ENCODE peak calls at places on chromosomes 11 and 22, in six cellular contexts. D is HAP-1; G is effector memory CD4-positive, alpha-beta T cell; L is omental fat pad; P is activated T-helper 1 cell treated with anti-CD3 and anti-CD28 coated beads, Interleukin-2, amount 50 U/mL, for 16 hours; A is stimulated activated CD4-positive, alpha-beta T cell treated with anti-CD3 and anti-CD28 coated beads, Interleukin-15, amount 100 ng/mL, for 48 hours. C is an unnamed sample.

GRCh38 chr22:38205261-38206128 is 3.7 kb downstream of the MAFF start:
- DNase-seq in L (no peak), G (no peak), A (no peak), D (no peak), P (no peak), C (peak)

GRCh38 chr11:125941606-125942275 is 4.1 kb upstream of the VSIG10L2 start:
- DNase-seq in P (no peak), A (peak), G (no peak), L (no peak), D (peak), C (no peak)

GRCh38 chr11:95908826-95909225 is 15.1 kb downstream of the MTMR2 start:
- DNase-seq in L (no peak), G (no peak), D (no peak), P (no peak), A (no peak), C (no peak)

GRCh38 chr22:40276877-40277823 is 69.2 kb upstream of the ADSL start:
- DNase-seq in A (no peak), D (no peak), L (no peak), G (no peak), P (no peak), C (no peak)

GRCh38 chr11:60370811-60371297 is 7.5 kb upstream of the MS4A7 start:
- DNase-seq in A (no peak), D (no peak), L (no peak), P (no peak), G (no peak), C (no peak)

GRCh38 chr11:72613977-72614376 is 60.2 kb downstream of the PDE2A start:
- DNase-seq in P (no peak), D (no peak), G (no peak), L (no peak), A (no peak), C (no peak)

GRCh38 chr11:1205121-1205986 is 17.5 kb upstream of the MUC5B start:
- DNase-seq in P (no peak), L (no peak), G (no peak), A (no peak), D (peak), C (no peak)

GRCh38 chr22:26550498-26551033 is 38.3 kb upstream of the TFIP11 start:
- DNase-seq in P (no peak), G (no peak), D (no peak), A (no peak), L (no peak), C (no peak)

GRCh38 chr11:76978239-76978638 is 56.0 kb upstream of the B3GNT6 start:
- DNase-seq in G (no peak), D (no peak), L (no peak), P (no peak), A (no peak), C (no peak)

GRCh38 chr11:117457031-117457785 is 129.6 kb downstream of the CEP164 start:
- DNase-seq in L (no peak), G (no peak), D (no peak), P (no peak), A (no peak), C (no peak)

GRCh38 chr11:120208777-120209176 is 2.1 kb upstream of the OAF start:
- DNase-seq in P (no peak), G (no peak), D (no peak), A (no peak), L (peak), C (no peak)

GRCh38 chr11:81497202-81497804 is 1236.4 kb downstream of the FAM181B start:
- DNase-seq in L (no peak), A (no peak), P (no peak), G (no peak), D (peak), C (no peak)

GRCh38 chr11:2910401-2910955 is 18.7 kb downstream of the PHLDA2 start:
- DNase-seq in D (no peak), A (no peak), G (no peak), L (no peak), P (no peak), C (no peak)

GRCh38 chr11:113570906-113571305 is 95.7 kb upstream of the DRD2 start:
- DNase-seq in G (no peak), A (no peak), D (no peak), L (no peak), P (no peak), C (no peak)

GRCh38 chr22:42214625-42215415 is 55.6 kb downstream of the TCF20 start:
- DNase-seq in P (no peak), G (no peak), A (no peak), D (no peak), L (no peak), C (no peak)

GRCh38 chr11:133896028-133896427 is 50.7 kb upstream of the SPATA19 start:
- DNase-seq in A (no peak), G (no peak), P (no peak), D (no peak), L (peak), C (no peak)

GRCh38 chr11:13896175-13896989 is 66.1 kb upstream of the SPON1 start:
- DNase-seq in P (no peak), D (no peak), A (no peak), G (no peak), L (no peak), C (no peak)

C was measured in esophagus muscularis mucosa.